ENCODE peak calls at places on chromosomes 6 and 20, in nine cellular contexts. C, S, R, H, J, X, Y, M and G are unnamed samples.

GRCh38 chr20:15814360-15814759 is 758.9 kb downstream of the KIF16B start:
- DNase-seq in S (no peak), M (no peak), C (no peak), J (no peak), R (no peak), X (no peak), H (no peak), Y (no peak), G (no peak)

GRCh38 chr6:166716910-166717617 is 90.0 kb upstream of the RPS6KA2 start:
- DNase-seq in X (no peak), M (no peak), J (peak), H (no peak), R (no peak), S (no peak), C (no peak), Y (no peak), G (no peak)

GRCh38 chr6:130676077-130676772 is 151.0 kb upstream of the SMLR1 start:
- DNase-seq in C (no peak), J (no peak), H (no peak), M (peak), R (no peak), S (no peak), Y (no peak), X (peak), G (no peak)

GRCh38 chr6:90297866-90298381 is 1.3 kb upstream of the BACH2 start:
- DNase-seq in S (no peak), J (no peak), Y (no peak), H (no peak), M (no peak), C (no peak), R (no peak), X (no peak), G (peak)

GRCh38 chr20:36848078-36848660 is 27.8 kb upstream of the TLDC2 start:
- DNase-seq in C (peak), R (peak), S (no peak), M (peak), Y (no peak), X (no peak), J (no peak), H (no peak), G (peak)

GRCh38 chr6:44011350-44011925 is 115.8 kb downstream of the MRPL14 start:
- DNase-seq in Y (no peak), S (peak), M (no peak), X (no peak), R (no peak), J (no peak), C (no peak), H (no peak), G (no peak)

GRCh38 chr20:34544109-34544793 is 14.3 kb upstream of the MAP1LC3A start:
- DNase-seq in M (no peak), X (no peak), S (no peak), R (no peak), J (no peak), H (no peak), Y (no peak), C (no peak), G (peak)

GRCh38 chr6:69164564-69165252 is 529.6 kb downstream of the ADGRB3 start:
- DNase-seq in M (no peak), H (no peak), C (no peak), X (peak), J (no peak), S (no peak), Y (no peak), R (no peak), G (no peak)

GRCh38 chr6:137665342-137665741 is 171.1 kb upstream of the OLIG3 start:
- DNase-seq in Y (no peak), J (no peak), M (peak), C (no peak), H (no peak), R (no peak), S (no peak), X (no peak), G (no peak)

GRCh38 chr20:60748086-60748485 is 504.0 kb upstream of the CDH4 start:
- DNase-seq in S (no peak), R (no peak), C (no peak), Y (no peak), X (no peak), M (no peak), J (no peak), H (no peak), G (no peak)

GRCh38 chr6:163423696-163424095 is 9.2 kb downstream of the QKI start:
- DNase-seq in M (no peak), S (no peak), X (no peak), C (no peak), H (no peak), J (no peak), Y (no peak), R (no peak), G (no peak)

GRCh38 chr6:126539022-126539421 is 199.1 kb downstream of the CENPW start:
- DNase-seq in X (no peak), J (no peak), R (no peak), M (peak), C (peak), S (peak), H (no peak), Y (no peak), G (no peak)

GRCh38 chr6:125798734-125799510 is 8.2 kb downstream of the NCOA7 start:
- DNase-seq in S (no peak), X (no peak), R (no peak), M (no peak), J (no peak), Y (no peak), H (no peak), C (no peak), G (no peak)

GRCh38 chr6:4935486-4935885 is 68.4 kb downstream of the RPP40 start:
- DNase-seq in R (no peak), S (no peak), X (no peak), J (no peak), M (no peak), C (no peak), H (no peak), Y (no peak), G (no peak)

GRCh38 chr6:113495521-113495920 is 361.6 kb upstream of the MARCKS start:
- DNase-seq in J (no peak), C (peak), M (peak), R (no peak), X (peak), S (peak), Y (no peak), H (no peak), G (no peak)

GRCh38 chr6:114419175-114419574 is 76.4 kb upstream of the HS3ST5 start:
- DNase-seq in M (peak), Y (no peak), H (peak), X (no peak), C (no peak), J (no peak), S (no peak), R (no peak), G (no peak)

GRCh38 chr6:132797975-132798819 is at the start of gene SLC18B1:
- DNase-seq in R (peak), H (peak), J (peak), C (peak), Y (peak), M (peak), X (peak), S (no peak), G (peak)

GRCh38 chr6:21753571-21754108 is 160.1 kb downstream of the SOX4 start:
- DNase-seq in R (no peak), C (peak), M (peak), X (no peak), Y (no peak), H (no peak), S (no peak), J (no peak), G (peak)

GRCh38 chr6:13863699-13864155 is 49.4 kb upstream of the MCUR1 start:
- DNase-seq in M (no peak), J (no peak), S (no peak), X (no peak), C (no peak), H (peak), R (no peak), Y (no peak), G (no peak)

GRCh38 chr6:63403725-63404124 is 83.9 kb upstream of the LGSN start:
- DNase-seq in C (no peak), H (no peak), X (no peak), S (no peak), Y (no peak), J (no peak), R (no peak), M (no peak), G (no peak)

GRCh38 chr20:47178851-47179250 is 177.6 kb downstream of the ZMYND8 start:
- DNase-seq in Y (no peak), M (no peak), S (no peak), X (no peak), C (no peak), R (no peak), J (no peak), H (no peak), G (no peak)

GRCh38 chr6:106516629-106517028 is 112.7 kb downstream of the RTN4IP1 start:
- DNase-seq in H (no peak), C (no peak), M (no peak), S (no peak), Y (no peak), J (no peak), R (no peak), X (no peak), G (peak)

GRCh38 chr20:11376998-11377397 is 540.7 kb upstream of the BTBD3 start:
- DNase-seq in J (no peak), X (no peak), H (no peak), R (no peak), Y (no peak), M (no peak), C (no peak), S (peak), G (no peak)

GRCh38 chr6:43861212-43861918 is 91.4 kb downstream of the VEGFA start:
- DNase-seq in X (no peak), R (no peak), H (no peak), Y (no peak), C (no peak), M (no peak), J (no peak), S (no peak), G (no peak)

GRCh38 chr6:147715035-147715434 is 206.5 kb downstream of the SAMD5 start:
- DNase-seq in M (no peak), X (no peak), Y (no peak), J (no peak), C (no peak), S (no peak), R (no peak), H (no peak), G (no peak)

GRCh38 chr6:123715243-123715863 is 78.6 kb upstream of the TRDN start:
- DNase-seq in X (no peak), R (no peak), S (no peak), Y (no peak), M (peak), C (peak), J (no peak), H (peak), G (peak)

GRCh38 chr20:62500237-62500864 is 24.6 kb upstream of the GATA5 start:
- DNase-seq in H (peak), M (peak), Y (peak), S (peak), J (peak), R (peak), C (peak), X (peak), G (peak)

GRCh38 chr6:34514593-34515472 is 41.3 kb downstream of the SPDEF start:
- DNase-seq in M (peak), C (no peak), J (no peak), X (peak), H (no peak), R (no peak), S (no peak), Y (peak), G (peak)

GRCh38 chr6:109861946-109862345 is 116.2 kb upstream of the GPR6 start:
- DNase-seq in J (no peak), C (no peak), S (no peak), H (no peak), Y (no peak), R (no peak), M (no peak), X (no peak), G (no peak)

GRCh38 chr6:93474733-93475179 is 55.4 kb upstream of the EPHA7 start:
- DNase-seq in C (no peak), J (no peak), S (no peak), X (no peak), M (no peak), R (no peak), H (peak), Y (no peak), G (no peak)

GRCh38 chr20:46057856-46058655 is 29.0 kb downstream of the SLC12A5 start:
- DNase-seq in H (no peak), C (peak), S (no peak), R (peak), Y (peak), X (peak), J (peak), M (peak), G (peak)

GRCh38 chr6:106894978-106895702 is 79.4 kb downstream of the CD24 start:
- DNase-seq in R (no peak), Y (no peak), C (peak), S (no peak), X (no peak), M (no peak), J (peak), H (peak), G (peak)

GRCh38 chr6:137867685-137868509 is 838 bp downstream of the TNFAIP3 start:
- DNase-seq in R (peak), C (peak), J (peak), H (no peak), S (no peak), X (no peak), M (peak), Y (no peak), G (no peak)

GRCh38 chr20:57581202-57582028 is 20.5 kb downstream of the PCK1 start:
- DNase-seq in M (no peak), R (no peak), C (no peak), J (no peak), H (no peak), Y (no peak), X (no peak), S (no peak), G (no peak)

GRCh38 chr6:56571605-56572004 is 71.1 kb downstream of the DST start:
- DNase-seq in X (no peak), R (no peak), J (no peak), S (no peak), C (no peak), M (no peak), Y (no peak), H (peak), G (no peak)

GRCh38 chr6:56574292-56574691 is 68.4 kb downstream of the DST start:
- DNase-seq in X (no peak), C (no peak), R (no peak), S (no peak), M (no peak), H (no peak), Y (no peak), J (no peak), G (no peak)

GRCh38 chr6:56573142-56573541 is 69.5 kb downstream of the DST start:
- DNase-seq in M (no peak), C (no peak), R (no peak), S (no peak), H (no peak), J (no peak), Y (no peak), X (peak), G (no peak)

GRCh38 chr6:56575736-56576135 is 67.0 kb downstream of the DST start:
- DNase-seq in S (no peak), R (no peak), X (no peak), H (no peak), Y (no peak), C (no peak), J (no peak), M (no peak), G (no peak)

DNA sequence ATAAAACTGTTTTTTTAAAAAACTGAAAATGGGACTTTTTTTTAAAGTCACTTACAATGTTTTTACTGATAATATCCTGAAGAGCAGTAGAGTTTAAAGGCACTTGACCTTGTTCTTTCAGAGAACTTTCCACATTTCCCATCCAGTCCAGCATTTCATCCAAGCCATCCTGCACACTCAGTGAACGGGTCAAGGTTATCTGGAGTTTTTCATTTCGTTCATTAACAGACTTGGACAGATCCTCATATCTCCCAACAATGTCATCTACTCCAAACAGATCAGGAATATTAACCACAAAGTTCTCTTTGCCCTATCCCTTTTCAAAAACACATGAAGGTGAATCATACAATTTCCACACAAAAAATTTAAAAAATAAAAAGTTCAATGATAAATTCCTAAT is 69.1 kb downstream of the DST start:
- DNase-seq in R (no peak), Y (no peak), J (no peak), H (peak), S (no peak), C (peak), M (peak), X (no peak), G (no peak)
- H3K4me3 ChIP-seq in R (no peak), Y (no peak), J (no peak), H (no peak), S (no peak), C (no peak), M (no peak), X (no peak), G (no peak)

DNA sequence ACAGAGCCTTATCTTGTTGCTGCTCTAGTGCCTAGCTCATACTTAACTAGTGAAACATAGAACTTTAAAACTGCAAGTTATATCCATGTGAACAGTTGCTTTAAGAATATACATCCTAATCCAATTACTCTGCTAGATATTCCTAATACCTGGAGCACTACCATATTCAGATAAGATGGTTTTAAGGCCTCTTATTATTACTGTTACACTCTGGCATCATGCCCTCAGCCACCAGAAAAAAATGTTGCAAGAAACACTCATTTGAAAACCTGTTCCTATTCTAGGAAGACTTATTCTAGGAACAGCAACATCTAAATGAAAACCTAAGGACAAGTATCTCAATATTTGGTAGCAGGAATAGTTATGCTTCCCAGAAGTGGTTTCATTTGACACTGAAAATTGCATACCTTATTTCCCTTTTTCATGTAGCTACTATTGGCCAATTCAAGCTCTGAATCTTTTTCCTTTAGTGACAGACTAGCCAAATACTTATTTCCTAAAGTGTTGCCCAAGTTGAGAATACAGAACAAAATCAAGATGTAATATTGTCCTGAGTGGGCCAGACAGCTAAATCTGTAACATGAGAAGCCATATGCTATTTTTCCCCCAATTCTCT is 4.8 kb upstream of the MTFR2 start:
- DNase-seq in S (no peak), J (no peak), Y (no peak), X (no peak), M (no peak), C (no peak), R (no peak), H (no peak), G (no peak)
- H3K4me3 ChIP-seq in S (no peak), J (no peak), Y (no peak), X (no peak), M (no peak), C (no peak), R (no peak), H (no peak), G (no peak)

GRCh38 chr6:153131037-153131981 is at the start of gene RGS17:
- DNase-seq in H (no peak), S (no peak), J (peak), C (peak), Y (no peak), M (peak), X (peak), R (peak), G (peak)
- H3K4me3 ChIP-seq in H (peak), S (peak), J (peak), C (peak), Y (peak), M (peak), X (peak), R (peak), G (peak)

DNA sequence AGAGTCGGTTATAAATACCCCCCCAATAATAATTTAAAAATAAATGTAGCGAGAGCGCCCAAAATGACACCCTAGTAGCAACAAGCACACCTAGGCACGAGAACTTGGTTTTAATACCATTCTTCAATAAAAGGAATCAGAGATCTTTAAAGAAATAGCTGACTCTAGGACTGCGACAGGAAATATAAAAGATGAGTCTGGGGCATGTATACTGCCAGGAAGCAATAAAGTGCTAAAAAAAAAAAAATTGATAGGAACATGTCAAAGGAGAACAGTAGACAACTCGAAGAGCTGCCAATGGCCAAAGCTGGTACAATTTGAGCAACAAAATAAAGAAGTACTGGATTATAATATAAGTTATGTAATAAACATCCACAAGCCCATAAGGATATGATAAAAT is 2.2 kb downstream of the PNISR start:
- DNase-seq in C (no peak), S (no peak), M (no peak), X (peak), Y (no peak), R (no peak), H (no peak), J (no peak), G (no peak)
- H3K4me3 ChIP-seq in C (no peak), S (no peak), M (peak), X (peak), Y (peak), R (no peak), H (no peak), J (no peak), G (no peak)

GRCh38 chr20:1897486-1897885 is 2.3 kb downstream of the SIRPA start:
- DNase-seq in C (no peak), M (peak), R (no peak), Y (no peak), X (peak), J (no peak), S (no peak), H (no peak), G (peak)
- H3K4me3 ChIP-seq in C (no peak), M (peak), R (no peak), Y (peak), X (peak), J (no peak), S (no peak), H (no peak), G (no peak)

DNA sequence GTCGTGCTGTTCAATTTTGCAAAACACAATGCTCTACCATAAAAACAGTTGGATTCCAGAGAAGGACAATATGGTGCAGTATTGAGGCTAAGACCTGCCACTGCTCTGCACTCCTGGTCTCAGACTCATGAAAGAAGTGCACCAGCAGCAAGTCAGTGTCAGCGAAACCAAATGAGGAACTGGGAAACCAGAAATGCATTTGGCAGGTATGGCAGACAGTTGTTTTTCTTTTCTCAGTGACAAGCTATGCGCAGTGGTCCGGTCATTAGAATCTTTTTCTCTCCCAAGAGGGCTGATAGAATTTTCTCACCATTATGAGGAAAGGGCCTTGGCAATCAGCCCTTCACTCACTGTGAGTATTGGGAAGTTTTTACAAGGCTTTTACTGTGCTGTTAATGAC is 158.5 kb downstream of the DOK5 start:
- DNase-seq in M (no peak), Y (no peak), H (no peak), R (no peak), J (no peak), X (no peak), C (no peak), S (no peak), G (no peak)
- H3K4me3 ChIP-seq in M (no peak), Y (no peak), H (no peak), R (no peak), J (no peak), X (no peak), C (no peak), S (no peak), G (no peak)

GRCh38 chr6:134174790-134175531 is 122.5 kb upstream of the SLC2A12 start:
- DNase-seq in S (peak), R (peak), C (peak), X (peak), H (peak), Y (peak), J (peak), M (no peak), G (peak)

GRCh38 chr6:134172020-134172766 is 119.8 kb upstream of the SLC2A12 start:
- DNase-seq in H (no peak), Y (no peak), X (no peak), C (no peak), R (no peak), J (no peak), S (no peak), M (no peak), G (peak)

GRCh38 chr6:134173936-134174789 is 121.7 kb upstream of the SLC2A12 start:
- DNase-seq in J (peak), X (peak), R (peak), M (peak), S (peak), Y (peak), H (peak), C (peak), G (peak)

GRCh38 chr6:134171517-134171916 is 119.1 kb upstream of the SLC2A12 start:
- DNase-seq in C (no peak), J (no peak), S (no peak), H (no peak), R (no peak), X (no peak), Y (no peak), M (no peak), G (peak)

GRCh38 chr6:134173007-134173690 is 120.7 kb upstream of the SLC2A12 start:
- DNase-seq in C (no peak), R (no peak), J (no peak), M (no peak), X (no peak), Y (no peak), H (no peak), S (no peak), G (no peak)
- H3K4me3 ChIP-seq in C (peak), R (peak), J (peak), M (peak), X (peak), Y (peak), H (peak), S (peak), G (no peak)